ENCODE peak calls at places on chromosomes 5 and 9, in seven cellular contexts. R is IMR-90, B is adrenal gland, Y is Peyer's patch, N is K562, F is upper lobe of left lung, A is tibial nerve. K is an unnamed sample.

GRCh38 chr5:154406231-154406630 is 39.6 kb upstream of the SAP30L start:
- DNase-seq in R (no peak), B (no peak), Y (peak; percentile 50), N (no peak), F (no peak), A (no peak), K (no peak)

GRCh38 chr9:84239341-84239740 is 101.2 kb downstream of the SLC28A3 start:
- DNase-seq in R (peak; percentile 13), B (no peak), Y (no peak), N (no peak), F (no peak), A (no peak), K (no peak)

GRCh38 chr5:180194410-180195345 is 14.3 kb downstream of the RASGEF1C start:
- DNase-seq in R (no peak), B (peak; percentile 36), Y (peak; percentile 21), N (no peak), F (no peak), A (no peak), K (no peak)

GRCh38 chr5:173213236-173213933 is 21.6 kb downstream of the NKX2-5 start:
- DNase-seq in R (no peak), B (no peak), Y (peak; percentile 30), N (no peak), F (no peak), A (no peak), K (no peak)

GRCh38 chr5:127645300-127645726 is 3.6 kb upstream of the CTXN3 start:
- DNase-seq in R (no peak), B (no peak), Y (no peak), N (no peak), F (no peak), A (no peak), K (no peak)

GRCh38 chr5:157184117-157184516 is 3.5 kb downstream of the ITK start:
- DNase-seq in R (no peak), B (no peak), Y (no peak), N (no peak), F (no peak), A (no peak), K (no peak)

GRCh38 chr5:80917596-80917995 is 42.6 kb upstream of the RASGRF2 start:
- DNase-seq in R (no peak), B (no peak), Y (no peak), N (no peak), F (no peak), A (no peak), K (no peak)

GRCh38 chr5:18314192-18314778 is 680.0 kb downstream of the TAF11L14 start:
- DNase-seq in R (peak; percentile 20), B (no peak), Y (no peak), N (peak; percentile 20), F (no peak), A (peak; percentile 9), K (no peak)

GRCh38 chr9:129866373-129867137 is 31.3 kb downstream of the USP20 start:
- DNase-seq in R (no peak), B (no peak), Y (no peak), N (no peak), F (no peak), A (no peak), K (no peak)

GRCh38 chr9:102113191-102113590 is 374.7 kb upstream of the GRIN3A start:
- DNase-seq in R (no peak), B (no peak), Y (no peak), N (no peak), F (no peak), A (no peak), K (no peak)

GRCh38 chr5:134417707-134418106 is 6.0 kb upstream of the CDKN2AIPNL start:
- DNase-seq in R (no peak), B (no peak), Y (no peak), N (no peak), F (no peak), A (no peak), K (no peak)

GRCh38 chr9:134738869-134739659 is 97.5 kb downstream of the COL5A1 start:
- DNase-seq in R (peak; percentile 49), B (peak; percentile 84), Y (peak; percentile 63), N (peak; percentile 76), F (peak; percentile 44), A (peak; percentile 76), K (peak; percentile 67)

GRCh38 chr5:13987843-13988464 is 43.5 kb upstream of the DNAH5 start:
- DNase-seq in R (peak; percentile 81), B (peak; percentile 83), Y (peak; percentile 67), N (peak; percentile 78), F (peak; percentile 39), A (peak; percentile 59), K (peak; percentile 45)

GRCh38 chr9:33468215-33468730 is 5.5 kb downstream of the NOL6 start:
- DNase-seq in R (no peak), B (no peak), Y (peak; percentile 39), N (no peak), F (no peak), A (no peak), K (no peak)

DNA sequence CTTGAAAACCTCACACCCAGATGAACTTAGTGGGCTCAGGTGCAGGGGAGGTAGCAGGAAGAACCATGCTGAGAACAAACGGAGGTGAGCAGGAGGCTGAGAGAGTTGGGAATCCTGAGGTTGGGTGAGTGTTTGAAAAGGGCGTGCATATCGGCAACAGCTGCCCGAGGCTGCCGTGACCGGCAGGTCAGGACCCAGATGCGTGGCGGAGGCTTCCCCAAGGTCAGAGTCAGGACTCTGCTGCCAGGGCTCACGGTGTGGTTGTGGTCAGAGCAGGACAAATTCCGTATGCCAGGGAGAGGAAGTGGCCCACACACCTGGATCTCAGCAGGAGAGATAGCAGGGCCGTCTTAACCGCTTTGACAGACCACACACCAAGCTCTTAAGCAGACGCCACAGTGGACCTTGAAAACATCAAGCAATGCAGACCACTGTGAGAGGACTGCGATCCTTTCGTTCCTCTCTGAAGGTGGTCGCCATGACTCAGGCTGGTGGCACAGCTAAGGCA is 43.1 kb downstream of the ADAMTS16 start:
- DNase-seq in R (no peak), B (no peak), Y (no peak), N (no peak), F (no peak), A (no peak), K (no peak)
- H3K4me1 ChIP-seq in R (no peaks in the 10 kb centered on the region), B (no peaks in the 10 kb centered on the region), Y (no peaks in the 10 kb centered on the region), N (no peaks in the 10 kb centered on the region), F (no peaks in the 10 kb centered on the region), A (peaks cover 5% of the 10 kb centered on the region), K (peaks cover 2% of the 10 kb centered on the region)

GRCh38 chr9:121650220-121651013 is 1.0 kb upstream of the DAB2IP start:
- DNase-seq in R (peak; percentile 56), B (no peak), Y (peak; percentile 79), N (peak; percentile 71), F (peak; percentile 68), A (no peak), K (peak; percentile 61)

GRCh38 chr9:121652037-121652837 is 803 bp downstream of the DAB2IP start:
- DNase-seq in R (no peak), B (no peak), Y (peak; percentile 59), N (no peak), F (no peak), A (no peak), K (peak; percentile 67)

GRCh38 chr9:121651295-121652036 is at the start of gene DAB2IP:
- DNase-seq in R (peak; percentile 39), B (no peak), Y (peak; percentile 58), N (peak; percentile 49), F (peak; percentile 48), A (no peak), K (peak; percentile 69)

GRCh38 chr9:121649476-121650219 is 1.8 kb upstream of the DAB2IP start:
- DNase-seq in R (no peak), B (no peak), Y (no peak), N (no peak), F (no peak), A (no peak), K (no peak)

DNA sequence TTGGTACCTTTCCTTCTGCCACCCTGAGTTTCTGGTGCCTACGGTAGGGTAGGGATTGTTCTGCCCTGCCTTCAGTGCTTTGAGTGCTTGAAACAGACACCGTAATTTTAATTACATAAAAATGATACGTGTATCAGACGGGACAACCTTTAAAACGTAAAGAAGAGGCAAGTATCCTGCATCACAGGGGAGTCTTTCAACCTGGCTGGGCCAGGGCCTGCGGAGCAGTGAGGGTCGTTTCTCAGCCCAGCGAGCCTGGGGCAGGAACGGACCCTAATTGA is 480 bp upstream of the DAB2IP start:
- DNase-seq in R (no peak), B (no peak), Y (no peak), N (no peak), F (no peak), A (no peak), K (no peak)
- H3K4me3 ChIP-seq in R (peak overlapping the region; percentile 9), B (no peak overlapping the region), Y (peak overlapping the region; percentile 42), N (no peak overlapping the region), F (peak overlapping the region; percentile 48), A (peak overlapping the region; percentile 40), K (peak overlapping the region; percentile 68)

GRCh38 chr9:88414298-88414697 is 26.1 kb downstream of the SPIN1 start:
- DNase-seq in R (no peak), B (no peak), Y (no peak), N (no peak), F (no peak), A (no peak), K (no peak)
- TF ChIP-seq POLR2A in R (no peak), B (no peak), Y (no peak), N (no peak), F (no peak), A (no peak), K (no peak)

GRCh38 chr5:10251409-10251808 is 1.3 kb downstream of the CCT5 start:
- DNase-seq in R (no peak), B (no peak), Y (no peak), N (no peak), F (no peak), A (no peak), K (no peak)
- H3K4me1 ChIP-seq in R (peaks cover 8% of the 10 kb centered on the region), B (peaks cover 22% of the 10 kb centered on the region), Y (peaks cover 25% of the 10 kb centered on the region), N (peaks cover 20% of the 10 kb centered on the region), F (peaks cover 21% of the 10 kb centered on the region), A (peaks cover 44% of the 10 kb centered on the region), K (peaks cover 44% of the 10 kb centered on the region)

DNA sequence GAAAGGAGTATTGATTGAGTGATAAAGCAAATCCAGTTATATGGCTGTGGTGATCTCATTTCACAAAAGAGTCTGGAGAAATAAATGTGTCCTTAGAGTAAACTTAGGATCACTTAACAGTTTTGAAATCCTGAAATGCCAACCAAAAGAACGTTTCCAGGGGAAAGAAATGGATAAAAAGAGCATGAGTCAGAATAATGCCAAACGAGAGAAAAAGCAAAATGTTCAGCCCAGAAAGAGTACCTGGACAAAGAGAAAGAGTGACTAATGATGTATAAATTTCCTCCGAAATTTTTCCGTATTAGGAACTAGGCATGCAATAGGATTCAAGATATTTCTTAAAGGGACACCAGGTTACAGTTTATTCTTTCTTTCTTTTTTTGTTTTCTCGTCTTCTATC is 463.1 kb upstream of the CDH10 start:
- DNase-seq in R (no peak), B (no peak), Y (no peak), N (no peak), F (no peak), A (no peak), K (no peak)
- H3K4me3 ChIP-seq in R (no peak overlapping the region), B (no peak overlapping the region), Y (no peak overlapping the region), N (no peak overlapping the region), F (no peak overlapping the region), A (no peak overlapping the region), K (no peak overlapping the region)

K was measured in stomach.